ENCODE peak calls at places on chromosomes 4 and X, in five cellular contexts. L is NCI-H1417, Z is memory B cell, V is pons, T is right lobe of liver. G is an unnamed sample.

GRCh38 chr4:95155759-95156451 is 392.9 kb downstream of the UNC5C start:
- DNase-seq in Z (no peak), T (no peak), L (peak; percentile 35), V (peak; percentile 82), G (peak; percentile 29)

GRCh38 chrX:10574663-10575062 is 45.7 kb downstream of the MID1 start:
- DNase-seq in T (no peak), V (no peak), Z (no peak), L (no peak), G (no peak)

GRCh38 chrX:39337461-39337860 is 536.2 kb downstream of the MID1IP1 start:
- DNase-seq in T (no peak), L (no peak), Z (no peak), V (no peak), G (no peak)

GRCh38 chr4:150573534-150573933 is 8.4 kb upstream of the MAB21L2 start:
- DNase-seq in Z (no peak), L (no peak), T (no peak), V (no peak), G (no peak)

GRCh38 chrX:45872480-45872879 is 671.8 kb upstream of the DIPK2B start:
- DNase-seq in V (no peak), L (no peak), T (no peak), Z (no peak), G (no peak)

GRCh38 chr4:159278399-159278798 is 175.5 kb downstream of the RAPGEF2 start:
- DNase-seq in T (no peak), V (peak; percentile 56), Z (no peak), L (no peak), G (no peak)

GRCh38 chr4:73045894-73046293 is 23.6 kb downstream of the COX18 start:
- DNase-seq in Z (no peak), L (no peak), T (no peak), V (no peak), G (no peak)

GRCh38 chr4:184250795-184251679 is 33.4 kb upstream of the ENPP6 start:
- DNase-seq in V (peak; percentile 87), T (no peak), L (peak; percentile 68), Z (peak; percentile 52), G (peak; percentile 58)

GRCh38 chr4:180105362-180105761 is 2137.8 kb upstream of the TENM3 start:
- DNase-seq in L (no peak), Z (no peak), V (no peak), T (no peak), G (no peak)

GRCh38 chrX:100512471-100512870 is 72.3 kb upstream of the TNMD start:
- DNase-seq in L (peak; percentile 4), V (peak; percentile 6), T (no peak), Z (peak; percentile 7), G (peak; percentile 4)

GRCh38 chrX:115330498-115331138 is 41.1 kb downstream of the LUZP4 start:
- DNase-seq in T (no peak), Z (no peak), L (peak; percentile 70), V (peak; percentile 63), G (peak; percentile 63)

GRCh38 chr4:125357675-125358074 is 42.9 kb downstream of the FAT4 start:
- DNase-seq in Z (no peak), V (no peak), T (no peak), L (no peak), G (no peak)

GRCh38 chr4:141922224-141922623 is 285.8 kb downstream of the IL15 start:
- DNase-seq in Z (no peak), L (no peak), T (no peak), V (no peak), G (no peak)

GRCh38 chrX:24196509-24196908 is 47.0 kb downstream of the ZFX start:
- DNase-seq in V (no peak), T (no peak), Z (no peak), L (no peak), G (no peak)

GRCh38 chr4:186132577-186133277 is 28.2 kb downstream of the FAM149A start:
- DNase-seq in T (no peak), Z (no peak), L (no peak), V (no peak), G (peak; percentile 18)